ENCODE peak calls at places on chromosome 18, in seven cellular contexts. U is left lung, H is adrenal gland, A is spleen, X is Karpas-422, N is PC-9, Q is heart right ventricle. T is an unnamed sample.
A peak's percentile ranks its signal among the peaks of the same experiment; 100 is the strongest.

GRCh38 chr18:51857989-51858388 is 482.0 kb upstream of the DCC start:
- DNase-seq in U (no peak), H (no peak), A (no peak), X (no peak), N (no peak), Q (no peak), T (no peak)

GRCh38 chr18:44924750-44925534 is 244.3 kb downstream of the SETBP1 start:
- DNase-seq in U (no peak), H (no peak), A (no peak), X (no peak), N (no peak), Q (no peak), T (no peak)

GRCh38 chr18:47586418-47586817 is 335.0 kb upstream of the SKOR2 start:
- DNase-seq in U (no peak), H (no peak), A (no peak), X (no peak), N (no peak), Q (no peak), T (no peak)

GRCh38 chr18:76056467-76057194 is 438.4 kb downstream of the ZNF516 start:
- DNase-seq in U (no peak), H (no peak), A (no peak), X (no peak), N (no peak), Q (peak; percentile 21), T (no peak)

GRCh38 chr18:76367168-76367785 is 127.8 kb downstream of the ZNF516 start:
- DNase-seq in U (no peak), H (no peak), A (no peak), X (no peak), N (no peak), Q (no peak), T (no peak)

GRCh38 chr18:77160515-77160914 is 27.9 kb upstream of the MBP start:
- DNase-seq in U (no peak), H (no peak), A (no peak), X (peak; percentile 62), N (no peak), Q (no peak), T (no peak)

GRCh38 chr18:32930695-32931301 is 158.0 kb upstream of the KLHL14 start:
- DNase-seq in U (no peak), H (no peak), A (no peak), X (peak; percentile 85), N (no peak), Q (no peak), T (peak; percentile 11)

GRCh38 chr18:28716321-28716720 is 539.4 kb upstream of the CDH2 start:
- DNase-seq in U (no peak), H (no peak), A (no peak), X (no peak), N (no peak), Q (no peak), T (no peak)

GRCh38 chr18:73258375-73259087 is 390.7 kb upstream of the NETO1 start:
- DNase-seq in U (no peak), H (no peak), A (no peak), X (no peak), N (no peak), Q (no peak), T (no peak)

GRCh38 chr18:24799720-24800119 is 339.3 kb downstream of the HRH4 start:
- DNase-seq in U (no peak), H (no peak), A (no peak), X (no peak), N (no peak), Q (no peak), T (no peak)

GRCh38 chr18:78876868-78877267 is 102.8 kb upstream of the SALL3 start:
- DNase-seq in U (no peak), H (no peak), A (no peak), X (no peak), N (no peak), Q (no peak), T (no peak)

GRCh38 chr18:46283895-46284295 is 179.7 kb downstream of the HAUS1 start:
- DNase-seq in U (no peak), H (no peak), A (no peak), X (peak; percentile 42), N (peak; percentile 24), Q (no peak), T (no peak)

GRCh38 chr18:45962461-45962860 is 4.7 kb downstream of the EPG5 start:
- DNase-seq in U (no peak), H (no peak), A (no peak), X (no peak), N (no peak), Q (no peak), T (peak; percentile 61)

GRCh38 chr18:70374154-70374553 is 85.3 kb downstream of the SOCS6 start:
- DNase-seq in U (no peak), H (no peak), A (no peak), X (no peak), N (no peak), Q (no peak), T (no peak)

GRCh38 chr18:60452424-60452823 is 79.8 kb upstream of the MC4R start:
- DNase-seq in U (no peak), H (no peak), A (no peak), X (no peak), N (no peak), Q (no peak), T (no peak)

GRCh38 chr18:69257861-69258458 is 142.7 kb upstream of the DOK6 start:
- DNase-seq in U (no peak), H (no peak), A (no peak), X (no peak), N (no peak), Q (no peak), T (no peak)

GRCh38 chr18:53541924-53542323 is 682.5 kb downstream of the MBD2 start:
- DNase-seq in U (no peak), H (no peak), A (no peak), X (no peak), N (no peak), Q (no peak), T (no peak)

GRCh38 chr18:52435301-52435700 is 95.3 kb downstream of the DCC start:
- DNase-seq in U (no peak), H (no peak), A (no peak), X (no peak), N (no peak), Q (no peak), T (no peak)

GRCh38 chr18:58335821-58336220 is 291.8 kb downstream of the NEDD4L start:
- DNase-seq in U (no peak), H (no peak), A (no peak), X (no peak), N (no peak), Q (no peak), T (no peak)
- H3K4me1 ChIP-seq in U (no peaks in the 10 kb centered on the region), H (no peaks in the 10 kb centered on the region), A (no peaks in the 10 kb centered on the region), X (no peaks in the 10 kb centered on the region), N (no peaks in the 10 kb centered on the region), Q (peaks cover 26% of the 10 kb centered on the region), T (peaks cover 14% of the 10 kb centered on the region)

DNA sequence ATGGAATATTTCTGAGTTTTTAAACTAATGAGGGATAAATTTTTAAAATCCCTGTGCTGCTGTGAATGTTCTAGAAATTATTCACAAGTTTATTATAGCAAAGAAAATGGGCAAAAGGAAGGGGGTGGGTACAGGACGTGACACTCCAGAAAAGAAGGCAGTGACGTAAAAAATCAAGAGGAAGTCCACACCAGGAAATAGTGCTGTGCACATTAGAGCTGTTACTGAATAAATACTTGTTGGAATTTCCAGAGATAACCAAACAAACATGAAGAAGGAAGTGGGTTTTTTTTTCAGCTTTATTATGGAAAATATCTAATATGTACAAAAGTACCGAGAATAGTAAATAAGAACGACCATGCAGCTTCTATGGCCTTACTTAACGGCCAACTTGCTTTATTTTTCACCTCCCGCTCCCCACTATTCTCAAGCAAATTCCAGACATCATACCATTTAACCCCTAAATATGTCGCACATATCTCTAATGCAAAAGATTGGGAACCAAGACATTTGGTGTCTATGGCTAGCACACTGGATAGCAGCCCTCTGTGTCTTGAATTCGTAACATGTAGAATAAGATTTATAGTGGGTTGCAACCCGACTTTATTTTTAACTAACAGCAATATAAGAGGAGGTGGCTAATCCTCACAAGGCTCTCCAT is 639 bp upstream of the NDUFV2 start:
- DNase-seq in U (no peak), H (no peak), A (no peak), X (peak; percentile 78), N (peak; percentile 17), Q (no peak), T (no peak)
- H3K4me3 ChIP-seq in U (peak overlapping the region; percentile 65), H (peak overlapping the region; percentile 85), A (peak overlapping the region; percentile 72), X (peak overlapping the region; percentile 78), N (peak overlapping the region; percentile 100), Q (peak overlapping the region; percentile 74), T (peak overlapping the region; percentile 54)

GRCh38 chr18:48929212-48929612 is 21.6 kb downstream of the SMAD7 start:
- DNase-seq in U (no peak), H (no peak), A (no peak), X (no peak), N (no peak), Q (no peak), T (no peak)
- H3K4me1 ChIP-seq in U (peaks cover 99% of the 10 kb centered on the region), H (peaks cover 94% of the 10 kb centered on the region), A (peaks cover 68% of the 10 kb centered on the region), X (peaks cover 61% of the 10 kb centered on the region), N (no peaks in the 10 kb centered on the region), Q (peaks cover 100% of the 10 kb centered on the region), T (peaks cover 41% of the 10 kb centered on the region)

GRCh38 chr18:34591920-34592444 is 118.1 kb upstream of the DTNA start:
- DNase-seq in U (peak; percentile 33), H (no peak), A (no peak), X (no peak), N (no peak), Q (no peak), T (no peak)

GRCh38 chr18:34590503-34590902 is 119.6 kb upstream of the DTNA start:
- DNase-seq in U (no peak), H (no peak), A (no peak), X (no peak), N (no peak), Q (no peak), T (no peak)

GRCh38 chr18:34594243-34594642 is 115.9 kb upstream of the DTNA start:
- DNase-seq in U (no peak), H (no peak), A (no peak), X (no peak), N (no peak), Q (no peak), T (no peak)

GRCh38 chr18:34595673-34596072 is 114.4 kb upstream of the DTNA start:
- DNase-seq in U (no peak), H (peak; percentile 39), A (no peak), X (no peak), N (no peak), Q (no peak), T (no peak)

DNA sequence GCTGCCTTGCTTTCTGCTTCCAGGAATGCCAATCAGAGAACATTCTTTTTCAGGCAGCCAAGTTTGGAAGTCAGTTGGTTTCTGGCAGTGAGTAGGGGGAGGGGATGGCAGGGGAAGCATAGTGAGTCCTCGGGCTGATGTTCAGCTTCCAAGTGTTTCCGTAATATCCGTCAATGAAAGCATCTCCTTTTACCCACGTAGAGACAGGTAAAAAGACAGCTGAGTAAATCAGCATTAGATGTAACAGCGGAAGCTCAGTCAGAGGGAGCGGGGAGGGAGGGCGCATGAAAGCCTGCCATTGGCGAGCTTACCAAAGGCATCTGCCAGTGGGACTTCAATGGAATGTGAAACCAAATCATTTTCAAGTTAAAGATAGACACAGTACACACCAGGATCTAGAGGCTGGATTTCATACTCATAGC is 117.1 kb upstream of the DTNA start:
- DNase-seq in U (peak; percentile 61), H (peak; percentile 68), A (no peak), X (no peak), N (no peak), Q (peak; percentile 48), T (no peak)
- H3K4me3 ChIP-seq in U (no peak overlapping the region), H (peak overlapping the region; percentile 54), A (peak overlapping the region; percentile 19), X (no peak overlapping the region), N (no peak overlapping the region), Q (peak overlapping the region; percentile 48), T (no peak overlapping the region)

T was measured in keratinocyte.